ENCODE peak calls at places on chromosome 20, in eight cellular contexts. J is psoas muscle, S is heart left ventricle, R is breast epithelium, Q is RWPE2, V is mammary epithelial cell, Y is left ventricle myocardium inferior, A is uterus. K is an unnamed sample.

GRCh38 chr20:2708665-2709064 is 16.1 kb downstream of the EBF4 start:
- DNase-seq in J (no peak), S (no peak), R (no peak), Q (no peak), V (no peak), Y (no peak), A (no peak), K (no peak)

GRCh38 chr20:6692566-6693168 is 74.8 kb upstream of the BMP2 start:
- DNase-seq in J (no peak), S (no peak), R (no peak), Q (no peak), V (no peak), Y (peak), A (no peak), K (no peak)

GRCh38 chr20:19205999-19206398 is 6.4 kb upstream of the SLC24A3 start:
- DNase-seq in J (peak), S (peak), R (peak), Q (no peak), V (peak), Y (peak), A (peak), K (no peak)

GRCh38 chr20:35191419-35191818 is 19.5 kb downstream of the PROCR start:
- DNase-seq in J (no peak), S (no peak), R (no peak), Q (no peak), V (no peak), Y (no peak), A (no peak), K (no peak)

GRCh38 chr20:39259808-39260207 is 297.7 kb downstream of the DHX35 start:
- DNase-seq in J (no peak), S (no peak), R (no peak), Q (peak), V (no peak), Y (no peak), A (no peak), K (no peak)

GRCh38 chr20:44585042-44585968 is 2.9 kb downstream of the PKIG start:
- DNase-seq in J (peak), S (no peak), R (no peak), Q (no peak), V (no peak), Y (no peak), A (no peak), K (no peak)

GRCh38 chr20:38764563-38765355 is 16.5 kb downstream of the ACTR5 start:
- DNase-seq in J (no peak), S (no peak), R (no peak), Q (peak), V (peak), Y (no peak), A (no peak), K (peak)

GRCh38 chr20:5933802-5934436 is 16.4 kb downstream of the TRMT6 start:
- DNase-seq in J (no peak), S (no peak), R (no peak), Q (no peak), V (no peak), Y (no peak), A (no peak), K (no peak)

GRCh38 chr20:36717657-36718056 is 28.2 kb downstream of the NDRG3 start:
- DNase-seq in J (no peak), S (no peak), R (no peak), Q (no peak), V (no peak), Y (no peak), A (no peak), K (no peak)

GRCh38 chr20:3767434-3768341 is at the start of gene ADISSP:
- DNase-seq in J (peak), S (peak), R (peak), Q (peak), V (peak), Y (peak), A (peak), K (peak)

GRCh38 chr20:51712501-51713212 is 55.5 kb downstream of the ATP9A start:
- DNase-seq in J (peak), S (no peak), R (no peak), Q (peak), V (no peak), Y (no peak), A (no peak), K (no peak)

GRCh38 chr20:63400486-63401210 is 39.5 kb upstream of the CHRNA4 start:
- DNase-seq in J (no peak), S (no peak), R (no peak), Q (peak), V (no peak), Y (no peak), A (no peak), K (no peak)

GRCh38 chr20:53712212-53712977 is 118.8 kb upstream of the ZNF217 start:
- DNase-seq in J (no peak), S (no peak), R (no peak), Q (no peak), V (no peak), Y (no peak), A (no peak), K (no peak)

GRCh38 chr20:9392892-9393857 is 121.2 kb upstream of the LAMP5 start:
- DNase-seq in J (peak), S (peak), R (no peak), Q (no peak), V (peak), Y (peak), A (peak), K (no peak)

GRCh38 chr20:22630698-22631097 is 46.3 kb upstream of the FOXA2 start:
- DNase-seq in J (no peak), S (no peak), R (no peak), Q (no peak), V (no peak), Y (no peak), A (no peak), K (no peak)

GRCh38 chr20:32067234-32067821 is 15.3 kb downstream of the HCK start:
- DNase-seq in J (no peak), S (no peak), R (no peak), Q (peak), V (peak), Y (no peak), A (no peak), K (no peak)

GRCh38 chr20:5843054-5843731 is 93.0 kb downstream of the SHLD1 start:
- DNase-seq in J (no peak), S (no peak), R (no peak), Q (no peak), V (no peak), Y (no peak), A (no peak), K (no peak)

GRCh38 chr20:48298851-48299484 is 513.7 kb upstream of the SULF2 start:
- DNase-seq in J (no peak), S (peak), R (peak), Q (peak), V (peak), Y (no peak), A (peak), K (peak)

GRCh38 chr20:53434662-53435061 is 159.0 kb downstream of the ZNF217 start:
- DNase-seq in J (peak), S (no peak), R (no peak), Q (no peak), V (no peak), Y (no peak), A (no peak), K (no peak)

GRCh38 chr20:2336471-2336870 is 40.7 kb downstream of the TGM3 start:
- DNase-seq in J (no peak), S (no peak), R (no peak), Q (no peak), V (no peak), Y (no peak), A (no peak), K (no peak)

GRCh38 chr20:62068997-62069396 is 3.3 kb upstream of the TAF4 start:
- DNase-seq in J (no peak), S (no peak), R (no peak), Q (no peak), V (no peak), Y (no peak), A (no peak), K (no peak)

GRCh38 chr20:59822291-59823029 is 111.0 kb downstream of the SYCP2 start:
- DNase-seq in J (no peak), S (no peak), R (no peak), Q (peak), V (no peak), Y (no peak), A (no peak), K (no peak)

GRCh38 chr20:19868383-19868782 is 110.3 kb downstream of the RIN2 start:
- DNase-seq in J (no peak), S (no peak), R (no peak), Q (no peak), V (no peak), Y (no peak), A (no peak), K (no peak)

GRCh38 chr20:47620808-47621805 is 119.4 kb downstream of the NCOA3 start:
- DNase-seq in J (no peak), S (no peak), R (no peak), Q (no peak), V (peak), Y (no peak), A (no peak), K (no peak)

GRCh38 chr20:34215711-34216381 is 25.4 kb upstream of the ASIP start:
- DNase-seq in J (peak), S (peak), R (peak), Q (peak), V (peak), Y (peak), A (peak), K (no peak)

GRCh38 chr20:48175261-48175660 is 390.0 kb upstream of the SULF2 start:
- DNase-seq in J (no peak), S (no peak), R (no peak), Q (no peak), V (no peak), Y (no peak), A (no peak), K (no peak)

GRCh38 chr20:597560-597959 is 12.5 kb downstream of the TCF15 start:
- DNase-seq in J (no peak), S (no peak), R (no peak), Q (no peak), V (no peak), Y (no peak), A (no peak), K (no peak)

GRCh38 chr20:3749689-3750639 is 17.5 kb downstream of the HSPA12B start:
- DNase-seq in J (no peak), S (no peak), R (no peak), Q (no peak), V (peak), Y (no peak), A (no peak), K (no peak)

GRCh38 chr20:7601431-7601830 is 338.8 kb downstream of the HAO1 start:
- DNase-seq in J (no peak), S (no peak), R (no peak), Q (no peak), V (peak), Y (no peak), A (no peak), K (peak)

GRCh38 chr20:43662943-43663655 is 3.8 kb upstream of the MYBL2 start:
- DNase-seq in J (no peak), S (no peak), R (no peak), Q (peak), V (peak), Y (no peak), A (no peak), K (peak)

GRCh38 chr20:9027626-9028025 is 41.3 kb upstream of the PLCB4 start:
- DNase-seq in J (no peak), S (no peak), R (no peak), Q (no peak), V (no peak), Y (no peak), A (no peak), K (no peak)

GRCh38 chr20:63775096-63775978 is 35.8 kb downstream of the SLC2A4RG start:
- DNase-seq in J (peak), S (no peak), R (no peak), Q (peak), V (no peak), Y (no peak), A (peak), K (no peak)

GRCh38 chr20:38353298-38353697 is 7.0 kb downstream of the LBP start:
- DNase-seq in J (no peak), S (no peak), R (no peak), Q (no peak), V (no peak), Y (no peak), A (no peak), K (no peak)

GRCh38 chr20:3797592-3798404 is 1.7 kb downstream of the CDC25B start:
- DNase-seq in J (no peak), S (no peak), R (no peak), Q (no peak), V (peak), Y (no peak), A (no peak), K (no peak)

GRCh38 chr20:46001498-46001897 is 7.2 kb upstream of the MMP9 start:
- DNase-seq in J (no peak), S (no peak), R (no peak), Q (peak), V (no peak), Y (no peak), A (no peak), K (no peak)

GRCh38 chr20:45998761-45999160 is 9.9 kb upstream of the MMP9 start:
- DNase-seq in J (no peak), S (no peak), R (no peak), Q (peak), V (no peak), Y (no peak), A (no peak), K (no peak)

GRCh38 chr20:45999908-46000570 is 8.7 kb upstream of the MMP9 start:
- DNase-seq in J (no peak), S (no peak), R (no peak), Q (peak), V (no peak), Y (no peak), A (no peak), K (no peak)

GRCh38 chr20:46002008-46002407 is 6.7 kb upstream of the MMP9 start:
- DNase-seq in J (no peak), S (no peak), R (no peak), Q (peak), V (no peak), Y (no peak), A (no peak), K (no peak)

GRCh38 chr20:46000571-46001145 is 8.1 kb upstream of the MMP9 start:
- DNase-seq in J (no peak), S (no peak), R (no peak), Q (peak), V (no peak), Y (no peak), A (no peak), K (no peak)
- H3K27ac ChIP-seq in J (no peak), S (no peak), R (no peak), Q (no peak), V (no peak), Y (no peak), A (no peak), K (no peak)

DNA sequence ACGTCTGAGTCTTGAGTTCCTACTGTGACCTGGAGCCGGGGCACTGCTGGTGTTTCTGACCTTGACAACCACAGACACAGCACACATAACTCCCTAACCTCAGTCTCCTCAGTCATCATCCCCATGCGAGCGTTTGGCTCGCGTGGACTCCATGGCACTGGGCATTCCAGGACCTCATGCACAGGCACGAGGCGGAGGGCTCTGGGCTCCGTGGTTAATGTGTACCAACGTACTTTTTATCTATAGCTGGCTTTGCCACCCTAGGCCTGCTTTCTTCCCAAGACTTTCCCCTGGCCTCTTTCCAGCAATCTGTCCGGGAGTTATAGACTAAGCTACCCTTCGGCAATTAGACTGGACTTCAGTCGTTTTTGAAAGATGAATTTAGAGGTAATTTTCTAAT is 15.9 kb upstream of the CTCFL start:
- DNase-seq in J (no peak), S (no peak), R (no peak), Q (no peak), V (no peak), Y (no peak), A (no peak), K (no peak)
- H3K27ac ChIP-seq in J (no peak), S (no peak), R (no peak), Q (no peak), V (no peak), Y (no peak), A (no peak), K (no peak)

DNA sequence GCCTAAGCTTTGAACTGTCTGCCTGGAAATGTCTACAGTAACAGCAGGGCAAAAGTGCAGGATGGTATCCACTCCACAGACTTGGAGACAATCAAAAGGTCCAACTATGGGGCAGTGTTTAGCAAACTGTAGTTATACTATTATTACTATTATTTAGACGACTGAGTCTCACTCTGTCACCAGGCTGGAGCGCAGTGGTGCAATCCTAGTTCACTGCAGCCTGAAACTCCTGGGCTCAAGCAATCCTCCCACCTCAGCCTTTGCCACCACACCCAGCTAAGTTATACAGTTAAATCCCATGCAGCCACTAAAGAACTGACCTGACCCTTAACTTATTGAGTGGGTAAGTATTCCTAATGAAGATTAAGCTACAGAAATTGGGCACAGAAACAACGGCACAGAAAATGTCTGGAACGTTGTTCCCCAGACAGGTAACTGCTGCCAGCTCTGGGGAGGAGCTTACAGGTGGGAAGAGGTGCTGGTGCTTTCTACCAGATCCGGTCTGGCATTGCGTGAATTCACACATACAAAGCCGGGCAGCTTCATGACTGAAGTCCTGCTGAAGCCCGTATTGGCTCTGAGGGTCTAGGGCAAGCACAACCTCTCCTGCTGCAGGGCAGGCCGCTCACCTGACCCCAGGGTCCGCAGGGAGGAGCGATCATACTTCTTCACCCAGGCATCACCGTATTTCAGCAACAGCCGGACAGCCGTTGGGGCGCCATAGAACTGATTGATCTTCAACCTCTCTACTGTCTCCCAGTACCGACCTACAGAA is 27.0 kb upstream of the APMAP start:
- DNase-seq in J (no peak), S (peak), R (no peak), Q (peak), V (no peak), Y (no peak), A (no peak), K (no peak)
- H3K27ac ChIP-seq in J (no peak), S (no peak), R (no peak), Q (no peak), V (no peak), Y (no peak), A (no peak), K (no peak)

DNA sequence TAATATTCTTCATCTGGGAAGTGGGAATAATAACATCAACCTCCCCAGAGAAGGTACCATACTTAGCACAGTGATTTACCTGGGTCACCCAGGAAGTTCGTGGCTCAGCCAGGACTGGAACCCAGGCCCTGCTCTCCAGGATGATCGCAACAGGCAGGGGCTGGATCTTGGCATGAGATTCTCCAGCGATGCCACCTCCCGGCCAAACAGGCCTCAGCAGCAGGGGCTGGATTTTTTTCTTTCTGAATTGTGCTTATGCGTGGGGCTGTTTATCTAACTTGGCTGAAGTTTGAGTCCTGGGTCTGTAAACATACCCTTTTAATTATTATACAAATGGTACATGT is 129.5 kb upstream of the PTPN1 start:
- DNase-seq in J (no peak), S (no peak), R (no peak), Q (peak), V (peak), Y (no peak), A (peak), K (no peak)
- H3K27ac ChIP-seq in J (no peak), S (no peak), R (peak), Q (no peak), V (no peak), Y (peak), A (peak), K (no peak)

DNA sequence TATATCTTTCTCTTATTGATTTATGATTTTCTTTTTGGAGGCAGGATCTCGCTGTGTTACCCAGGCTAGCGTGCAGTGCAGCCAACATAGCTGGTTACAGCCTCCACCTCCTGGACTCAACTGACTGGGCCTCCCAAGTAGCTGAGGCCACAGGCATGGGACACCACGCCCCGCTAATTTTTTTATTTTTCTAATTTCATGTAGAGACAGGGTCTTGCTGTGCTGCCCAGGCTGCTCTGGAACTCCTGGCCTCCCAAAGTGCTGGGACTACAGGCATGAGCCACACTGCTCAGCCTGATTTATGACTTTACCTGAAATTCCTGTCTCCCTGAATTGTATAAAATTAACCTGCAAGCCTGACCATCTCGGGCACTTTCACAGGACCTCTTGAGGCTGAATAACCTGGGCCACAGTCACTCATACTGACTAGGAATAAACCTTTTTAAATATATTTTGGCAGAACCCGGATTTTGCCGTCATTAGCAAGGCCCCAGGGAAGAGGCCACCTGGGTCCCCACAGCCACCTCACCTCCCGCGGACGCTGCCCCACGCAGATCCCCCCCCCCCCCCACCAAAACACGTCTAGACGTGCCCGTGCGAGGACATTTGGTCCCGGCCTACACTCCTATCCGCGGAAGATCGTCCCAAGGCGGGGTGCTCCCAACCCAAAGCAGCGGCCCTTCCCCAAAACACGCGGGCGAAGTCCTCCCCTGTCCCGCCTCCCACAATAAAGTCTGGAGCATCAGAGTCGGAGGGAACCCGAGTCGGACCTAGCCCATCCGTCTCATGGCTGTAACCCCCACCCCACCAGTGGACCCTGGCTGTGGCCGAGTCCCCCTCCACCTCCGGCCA is 895 bp downstream of the ZNF337 start:
- DNase-seq in J (no peak), S (no peak), R (no peak), Q (no peak), V (no peak), Y (no peak), A (peak), K (no peak)
- H3K27ac ChIP-seq in J (peak), S (peak), R (peak), Q (peak), V (peak), Y (peak), A (peak), K (peak)

DNA sequence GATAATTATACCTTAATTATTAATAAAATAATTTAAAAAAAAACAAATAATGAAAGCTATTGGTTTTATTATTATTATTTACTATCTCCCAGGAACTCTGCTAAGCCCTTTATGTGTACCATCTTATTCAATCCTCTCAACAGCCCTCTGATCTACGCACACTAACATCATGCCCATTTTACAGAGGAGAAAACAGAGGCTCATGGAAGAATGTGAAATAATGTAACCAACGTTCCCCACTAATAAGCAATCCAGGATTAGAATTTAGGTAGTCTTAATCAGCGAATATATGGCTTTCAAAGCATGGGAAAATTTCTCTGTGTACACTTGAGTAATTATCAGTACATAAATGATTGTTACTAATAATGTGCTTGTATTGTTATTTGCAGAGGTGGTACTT is 89.0 kb downstream of the MAFB start:
- DNase-seq in J (no peak), S (no peak), R (no peak), Q (no peak), V (no peak), Y (no peak), A (no peak), K (no peak)
- H3K27ac ChIP-seq in J (no peak), S (no peak), R (no peak), Q (no peak), V (no peak), Y (no peak), A (no peak), K (peak)